ENCODE peak calls at places on chromosomes 16 and 17, in four cellular contexts. One of them, this sample, is unnamed.

GRCh38 chr17:40319651-40320550 is 10.9 kb downstream of the RARA start:
- DNase-seq in K562: no peak
- DNase-seq in endothelial cell of umbilical vein: no peak
- DNase-seq in HepG2: no peak
- DNase-seq in this sample: no peak

GRCh38 chr17:73342057-73342522 is 30.3 kb upstream of the CDC42EP4 start:
- DNase-seq in K562: no peak
- DNase-seq in endothelial cell of umbilical vein: peak
- DNase-seq in HepG2: no peak
- DNase-seq in this sample: peak

GRCh38 chr17:65222216-65222738 is 85.1 kb downstream of the RGS9 start:
- DNase-seq in K562: no peak
- DNase-seq in endothelial cell of umbilical vein: no peak
- DNase-seq in HepG2: no peak
- DNase-seq in this sample: no peak

GRCh38 chr17:73841431-73842060 is 197.3 kb upstream of the SDK2 start:
- DNase-seq in K562: no peak
- DNase-seq in endothelial cell of umbilical vein: no peak
- DNase-seq in HepG2: peak
- DNase-seq in this sample: peak

GRCh38 chr17:46765491-46765890 is 53.0 kb downstream of the WNT3 start:
- DNase-seq in K562: no peak
- DNase-seq in endothelial cell of umbilical vein: no peak
- DNase-seq in HepG2: no peak
- DNase-seq in this sample: no peak

GRCh38 chr16:12092347-12092882 is 115.9 kb downstream of the SNX29 start:
- DNase-seq in K562: no peak
- DNase-seq in endothelial cell of umbilical vein: peak
- DNase-seq in HepG2: peak
- DNase-seq in this sample: no peak

GRCh38 chr16:50260206-50261159 is 5.9 kb upstream of the ADCY7 start:
- DNase-seq in K562: no peak
- DNase-seq in endothelial cell of umbilical vein: no peak
- DNase-seq in HepG2: no peak
- DNase-seq in this sample: no peak

GRCh38 chr17:70060415-70060814 is 14.6 kb upstream of the KCNJ16 start:
- DNase-seq in K562: no peak
- DNase-seq in endothelial cell of umbilical vein: no peak
- DNase-seq in HepG2: no peak
- DNase-seq in this sample: no peak

GRCh38 chr16:85072947-85073346 is 39.3 kb downstream of the CIBAR2 start:
- DNase-seq in K562: no peak
- DNase-seq in endothelial cell of umbilical vein: no peak
- DNase-seq in HepG2: no peak
- DNase-seq in this sample: no peak

GRCh38 chr16:56916571-56917403 is 15.2 kb upstream of the HERPUD1 start:
- DNase-seq in K562: no peak
- DNase-seq in endothelial cell of umbilical vein: no peak
- DNase-seq in HepG2: no peak
- DNase-seq in this sample: no peak

GRCh38 chr17:382644-383533 is 30.3 kb upstream of the RPH3AL start:
- DNase-seq in K562: peak
- DNase-seq in endothelial cell of umbilical vein: no peak
- DNase-seq in HepG2: peak
- DNase-seq in this sample: peak

GRCh38 chr17:61208301-61209098 is 191.1 kb upstream of the TBX2 start:
- DNase-seq in K562: no peak
- DNase-seq in endothelial cell of umbilical vein: no peak
- DNase-seq in HepG2: no peak
- DNase-seq in this sample: no peak

GRCh38 chr16:79436885-79437284 is 163.7 kb downstream of the MAF start:
- DNase-seq in K562: no peak
- DNase-seq in endothelial cell of umbilical vein: no peak
- DNase-seq in HepG2: no peak
- DNase-seq in this sample: no peak

GRCh38 chr16:77943770-77944169 is 78.6 kb upstream of the CLEC3A start:
- DNase-seq in K562: no peak
- DNase-seq in endothelial cell of umbilical vein: no peak
- DNase-seq in HepG2: no peak
- DNase-seq in this sample: no peak

GRCh38 chr16:78353610-78354009 is 254.2 kb downstream of the WWOX start:
- DNase-seq in K562: no peak
- DNase-seq in endothelial cell of umbilical vein: peak
- DNase-seq in HepG2: no peak
- DNase-seq in this sample: no peak

GRCh38 chr17:80891096-80892018 is 100.3 kb upstream of the CHMP6 start:
- DNase-seq in K562: peak
- DNase-seq in endothelial cell of umbilical vein: peak
- DNase-seq in HepG2: no peak
- DNase-seq in this sample: peak

GRCh38 chr16:85057212-85057889 is 29.8 kb downstream of the KIAA0513 start:
- DNase-seq in K562: peak
- DNase-seq in endothelial cell of umbilical vein: no peak
- DNase-seq in HepG2: peak
- DNase-seq in this sample: peak

GRCh38 chr16:14963281-14964173 is 11.3 kb upstream of the PDXDC1 start:
- DNase-seq in K562: no peak
- DNase-seq in endothelial cell of umbilical vein: no peak
- DNase-seq in HepG2: no peak
- DNase-seq in this sample: no peak

GRCh38 chr16:8806272-8806983 is 8.8 kb downstream of the PMM2 start:
- DNase-seq in K562: no peak
- DNase-seq in endothelial cell of umbilical vein: no peak
- DNase-seq in HepG2: no peak
- DNase-seq in this sample: no peak

GRCh38 chr17:28644782-28645575 is at the start of gene BLTP2:
- DNase-seq in K562: peak
- DNase-seq in endothelial cell of umbilical vein: peak
- DNase-seq in HepG2: peak
- DNase-seq in this sample: peak

GRCh38 chr16:30694926-30695678 is 3.9 kb upstream of the SRCAP start:
- DNase-seq in K562: peak
- DNase-seq in endothelial cell of umbilical vein: peak
- DNase-seq in HepG2: no peak
- DNase-seq in this sample: no peak

GRCh38 chr16:12089492-12090161 is 113.1 kb downstream of the SNX29 start:
- DNase-seq in K562: peak
- DNase-seq in endothelial cell of umbilical vein: peak
- DNase-seq in HepG2: peak
- DNase-seq in this sample: no peak

GRCh38 chr17:64418506-64419339 is 28.1 kb upstream of the PECAM1 start:
- DNase-seq in K562: peak
- DNase-seq in endothelial cell of umbilical vein: peak
- DNase-seq in HepG2: peak
- DNase-seq in this sample: peak

GRCh38 chr16:72464052-72464451 is 292.1 kb upstream of the PMFBP1 start:
- DNase-seq in K562: no peak
- DNase-seq in endothelial cell of umbilical vein: no peak
- DNase-seq in HepG2: no peak
- DNase-seq in this sample: no peak

GRCh38 chr16:21611546-21612384 is 12.4 kb downstream of the METTL9 start:
- DNase-seq in K562: peak
- DNase-seq in endothelial cell of umbilical vein: no peak
- DNase-seq in HepG2: no peak
- DNase-seq in this sample: no peak

GRCh38 chr17:57562231-57562630 is 182.9 kb downstream of the CCDC182 start:
- DNase-seq in K562: no peak
- DNase-seq in endothelial cell of umbilical vein: no peak
- DNase-seq in HepG2: no peak
- DNase-seq in this sample: no peak

GRCh38 chr17:63542942-63543821 is 7.1 kb upstream of the DCAF7 start:
- DNase-seq in K562: no peak
- DNase-seq in endothelial cell of umbilical vein: no peak
- DNase-seq in HepG2: no peak
- DNase-seq in this sample: no peak

GRCh38 chr16:80518436-80518835 is 22.4 kb upstream of the DYNLRB2 start:
- DNase-seq in K562: no peak
- DNase-seq in endothelial cell of umbilical vein: no peak
- DNase-seq in HepG2: no peak
- DNase-seq in this sample: no peak

GRCh38 chr16:51151435-51151950 is 423 bp upstream of the SALL1 start:
- DNase-seq in K562: no peak
- DNase-seq in endothelial cell of umbilical vein: no peak
- DNase-seq in HepG2: peak
- DNase-seq in this sample: peak

GRCh38 chr16:89268987-89269735 is 51.7 kb downstream of the ZNF778 start:
- DNase-seq in K562: peak
- DNase-seq in endothelial cell of umbilical vein: no peak
- DNase-seq in HepG2: no peak
- DNase-seq in this sample: no peak

DNA sequence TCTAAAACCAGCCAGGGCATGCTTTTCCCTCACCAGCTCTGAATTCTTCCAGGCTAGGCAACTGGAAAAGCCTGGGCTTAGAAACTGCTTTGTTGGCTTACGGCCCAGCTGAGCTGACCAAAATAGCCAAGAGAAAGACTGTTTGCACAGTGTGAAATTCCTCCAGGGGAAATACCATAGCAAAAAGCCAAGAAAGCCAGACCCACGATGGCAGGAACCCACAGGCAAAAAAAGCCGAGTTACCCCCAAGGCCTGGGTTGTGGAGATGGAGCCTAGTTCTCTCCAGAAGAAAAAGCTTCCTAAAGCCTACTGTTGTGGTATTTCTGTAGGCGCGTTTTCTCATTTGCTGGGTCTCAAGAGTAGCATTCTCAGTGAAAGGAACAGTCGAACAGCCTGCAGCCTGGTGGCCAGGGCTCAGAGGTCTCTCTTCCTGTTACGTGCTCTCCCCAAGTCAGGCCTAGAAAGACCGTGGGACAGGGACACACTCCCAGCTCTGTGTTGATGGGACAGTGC is 9.2 kb downstream of the SP2 start:
- DNase-seq in K562: no peak
- DNase-seq in endothelial cell of umbilical vein: peak
- DNase-seq in HepG2: peak
- DNase-seq in this sample: no peak
- TF ChIP-seq JUN in K562: no peak
- TF ChIP-seq JUN in endothelial cell of umbilical vein: no peak
- TF ChIP-seq JUN in HepG2: no peak
- TF ChIP-seq JUN in this sample: no peak

GRCh38 chr16:24534634-24535033 is 4.7 kb upstream of the RBBP6 start:
- DNase-seq in K562: no peak
- DNase-seq in endothelial cell of umbilical vein: peak
- DNase-seq in HepG2: peak
- DNase-seq in this sample: peak
- TF ChIP-seq MYC in K562: no peak
- TF ChIP-seq MYC in endothelial cell of umbilical vein: no peak
- TF ChIP-seq MYC in HepG2: no peak
- TF ChIP-seq MYC in this sample: no peak

GRCh38 chr16:49121636-49122035 is 160.0 kb downstream of the CBLN1 start:
- DNase-seq in K562: no peak
- DNase-seq in endothelial cell of umbilical vein: no peak
- DNase-seq in HepG2: no peak
- DNase-seq in this sample: no peak

GRCh38 chr16:49130397-49130796 is 151.2 kb downstream of the CBLN1 start:
- DNase-seq in K562: no peak
- DNase-seq in endothelial cell of umbilical vein: no peak
- DNase-seq in HepG2: no peak
- DNase-seq in this sample: no peak

GRCh38 chr16:49128740-49129139 is 152.9 kb downstream of the CBLN1 start:
- DNase-seq in K562: no peak
- DNase-seq in endothelial cell of umbilical vein: no peak
- DNase-seq in HepG2: no peak
- DNase-seq in this sample: no peak

GRCh38 chr16:49129935-49130334 is 151.7 kb downstream of the CBLN1 start:
- DNase-seq in K562: no peak
- DNase-seq in endothelial cell of umbilical vein: no peak
- DNase-seq in HepG2: no peak
- DNase-seq in this sample: no peak

DNA sequence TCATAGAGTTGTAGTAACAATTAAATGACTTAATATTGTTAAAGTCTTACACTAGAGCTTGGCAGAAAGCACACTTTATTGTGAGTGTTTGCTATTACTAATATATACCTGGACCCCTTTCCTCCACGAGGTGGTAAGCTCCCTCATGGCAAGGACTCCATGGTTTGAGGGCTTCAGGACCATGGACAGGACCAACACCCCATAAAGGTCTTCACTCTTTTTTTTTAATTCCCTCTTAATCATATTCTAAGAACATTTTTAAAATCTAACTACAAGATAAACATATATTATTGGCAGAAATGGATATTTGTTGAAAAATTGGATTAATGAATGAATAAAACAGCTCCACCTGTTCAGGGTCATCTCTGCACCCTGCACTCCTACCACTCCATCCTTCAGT is 154.5 kb downstream of the CBLN1 start:
- DNase-seq in K562: peak
- DNase-seq in endothelial cell of umbilical vein: no peak
- DNase-seq in HepG2: no peak
- DNase-seq in this sample: no peak
- TF ChIP-seq JUN in K562: no peak
- TF ChIP-seq JUN in endothelial cell of umbilical vein: no peak
- TF ChIP-seq JUN in HepG2: no peak
- TF ChIP-seq JUN in this sample: no peak

GRCh38 chr16:35692824-35693223 is 2233.4 kb downstream of the TP53TG3F start:
- DNase-seq in K562: no peak
- DNase-seq in endothelial cell of umbilical vein: no peak
- DNase-seq in HepG2: no peak
- DNase-seq in this sample: no peak
- TF ChIP-seq MYC in K562: no peak
- TF ChIP-seq MYC in endothelial cell of umbilical vein: no peak
- TF ChIP-seq MYC in HepG2: no peak
- TF ChIP-seq MYC in this sample: no peak

GRCh38 chr16:65950211-65950610 is 416.3 kb upstream of the CDH5 start:
- DNase-seq in K562: no peak
- DNase-seq in endothelial cell of umbilical vein: no peak
- DNase-seq in HepG2: no peak
- DNase-seq in this sample: no peak
- TF ChIP-seq JUN in K562: no peak
- TF ChIP-seq JUN in endothelial cell of umbilical vein: no peak
- TF ChIP-seq JUN in HepG2: no peak
- TF ChIP-seq JUN in this sample: no peak

This sample was measured in A549.